ENCODE peak calls at places on chromosome 6, in six cellular contexts. Q is HCT116, S is SK-N-SH, Y is suprapubic skin, B is esophagus muscularis mucosa, E is sigmoid colon. T is an unnamed sample.

GRCh38 chr6:105815657-105816555 is 270.2 kb upstream of the PRDM1 start:
- DNase-seq in Y (no peak), Q (no peak), B (no peak), E (no peak), S (no peak), T (no peak)

GRCh38 chr6:57106990-57107389 is 17.0 kb downstream of the ZNF451 start:
- DNase-seq in E (no peak), B (no peak), S (no peak), Q (no peak), Y (no peak), T (no peak)

GRCh38 chr6:131669891-131670290 is 31.3 kb downstream of the OR2A4 start:
- DNase-seq in Y (no peak), B (no peak), Q (no peak), S (no peak), E (no peak), T (no peak)

GRCh38 chr6:73129653-73130443 is 95.4 kb downstream of the KHDC1L start:
- DNase-seq in Y (peak), B (peak), Q (peak), E (peak), S (peak), T (peak)

GRCh38 chr6:152026291-152026690 is 218.8 kb downstream of the ESR1 start:
- DNase-seq in Q (no peak), S (no peak), Y (no peak), E (no peak), B (no peak), T (no peak)

GRCh38 chr6:166112580-166112979 is 55.1 kb downstream of the TBXT start:
- DNase-seq in Q (no peak), S (no peak), E (no peak), Y (no peak), B (no peak), T (no peak)

GRCh38 chr6:71478834-71479541 is 190.4 kb downstream of the OGFRL1 start:
- DNase-seq in B (no peak), E (no peak), Y (no peak), S (no peak), Q (no peak), T (no peak)

GRCh38 chr6:56247654-56248122 is 308 bp upstream of the COL21A1 start:
- DNase-seq in Y (no peak), Q (no peak), B (no peak), S (no peak), E (no peak), T (no peak)

GRCh38 chr6:128305228-128305627 is 215.2 kb downstream of the PTPRK start:
- DNase-seq in Q (no peak), E (no peak), S (no peak), B (no peak), Y (no peak), T (no peak)

GRCh38 chr6:151075527-151075926 is 164.2 kb upstream of the AKAP12 start:
- DNase-seq in S (no peak), B (no peak), Y (no peak), E (no peak), Q (no peak), T (no peak)

GRCh38 chr6:31723980-31724691 is 963 bp downstream of the MPIG6B start:
- DNase-seq in S (no peak), E (no peak), Q (no peak), B (no peak), Y (no peak), T (no peak)

GRCh38 chr6:11263185-11263817 is 30.8 kb upstream of the NEDD9 start:
- DNase-seq in S (no peak), Q (no peak), Y (no peak), B (no peak), E (peak), T (peak)

GRCh38 chr6:28770732-28771131 is 153.1 kb downstream of the TRIM27 start:
- DNase-seq in Q (no peak), B (no peak), Y (no peak), S (no peak), E (no peak), T (no peak)
- H3K27ac ChIP-seq in Q (no peak), B (no peak), Y (no peak), S (no peak), E (no peak), T (no peak)

DNA sequence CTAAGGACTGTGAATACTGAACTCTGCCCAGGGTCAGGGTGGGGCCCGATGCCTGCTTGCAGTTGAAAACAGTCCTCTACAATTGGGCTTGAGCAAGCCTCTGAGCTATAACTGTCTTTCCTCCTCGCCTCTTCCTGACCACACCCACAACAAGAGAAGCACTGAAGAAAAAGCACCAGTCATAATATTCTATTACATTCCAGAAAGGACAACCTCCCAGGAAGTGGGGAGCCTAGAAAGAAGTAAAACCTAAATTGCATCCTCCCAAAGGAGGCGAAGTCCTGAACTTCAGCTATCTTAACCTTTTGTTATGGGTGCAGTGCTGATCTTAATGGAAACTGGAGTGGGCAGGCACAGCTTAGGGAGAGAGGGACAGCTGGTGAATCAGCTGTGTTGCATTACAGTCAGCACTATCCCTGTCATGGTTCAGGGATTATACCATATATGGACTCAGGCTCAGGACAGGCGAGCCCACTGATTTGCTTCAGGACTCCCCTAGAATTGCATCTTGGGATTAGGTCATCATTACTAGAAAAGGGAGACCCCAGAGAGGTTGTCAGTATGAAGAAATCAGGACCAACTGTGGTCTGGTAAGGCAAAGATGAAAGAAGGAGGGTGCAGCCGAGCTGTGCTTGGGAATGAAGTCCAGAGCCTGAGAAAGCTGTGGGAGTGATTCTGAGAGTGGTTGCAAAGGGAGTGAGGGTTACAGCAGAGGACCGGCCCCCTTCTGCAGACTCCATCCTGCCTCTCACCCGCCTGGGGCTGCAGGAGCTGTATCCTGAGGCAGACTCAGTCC is 18.3 kb upstream of the TRAM2 start:
- DNase-seq in Y (no peak), Q (no peak), B (no peak), E (no peak), S (peak), T (peak)
- TF ChIP-seq POLR2AphosphoS5 in Y (no peak), Q (no peak), B (peak), E (no peak), S (no peak), T (peak)

DNA sequence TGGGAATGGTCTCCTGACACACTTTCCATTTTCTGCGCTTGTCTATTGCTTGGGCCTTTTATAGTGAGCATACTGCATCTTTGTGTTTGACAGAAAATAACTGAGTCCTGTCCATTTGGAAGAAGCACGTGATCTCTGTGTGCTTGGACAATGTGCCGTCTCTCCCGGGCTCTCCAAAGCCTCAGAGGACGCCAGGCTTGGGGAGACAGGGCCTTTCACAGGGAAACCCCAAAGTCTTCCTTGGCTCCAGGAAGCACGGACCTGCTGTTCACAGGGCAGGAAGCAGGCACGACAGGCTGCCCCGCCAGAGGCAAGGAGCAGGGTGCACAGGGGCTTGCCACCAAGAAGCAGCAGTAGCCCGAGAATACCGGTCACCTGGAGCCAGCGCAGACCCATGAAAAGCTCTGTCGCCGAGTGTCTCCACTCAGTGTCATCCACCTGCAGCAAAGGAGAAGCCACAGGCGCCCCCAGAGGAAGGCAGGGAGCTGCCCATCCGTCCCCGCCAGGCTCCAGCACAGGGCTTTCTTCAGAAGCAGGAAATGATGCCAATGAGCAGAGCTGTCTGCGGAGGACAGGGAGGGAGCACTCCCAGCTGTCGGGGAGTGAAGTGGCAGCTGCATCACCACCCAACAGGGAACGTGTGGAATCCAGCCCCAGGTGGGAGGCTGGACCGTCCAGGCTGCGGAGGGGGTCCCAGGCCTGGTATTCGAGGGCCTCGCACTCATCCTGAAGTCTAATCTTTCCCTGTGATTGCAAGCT is 135.1 kb downstream of the AGPAT4 start:
- DNase-seq in Q (no peak), Y (no peak), B (peak), S (no peak), E (no peak), T (no peak)
- H3K27ac ChIP-seq in Q (no peak), Y (no peak), B (no peak), S (no peak), E (no peak), T (no peak)

DNA sequence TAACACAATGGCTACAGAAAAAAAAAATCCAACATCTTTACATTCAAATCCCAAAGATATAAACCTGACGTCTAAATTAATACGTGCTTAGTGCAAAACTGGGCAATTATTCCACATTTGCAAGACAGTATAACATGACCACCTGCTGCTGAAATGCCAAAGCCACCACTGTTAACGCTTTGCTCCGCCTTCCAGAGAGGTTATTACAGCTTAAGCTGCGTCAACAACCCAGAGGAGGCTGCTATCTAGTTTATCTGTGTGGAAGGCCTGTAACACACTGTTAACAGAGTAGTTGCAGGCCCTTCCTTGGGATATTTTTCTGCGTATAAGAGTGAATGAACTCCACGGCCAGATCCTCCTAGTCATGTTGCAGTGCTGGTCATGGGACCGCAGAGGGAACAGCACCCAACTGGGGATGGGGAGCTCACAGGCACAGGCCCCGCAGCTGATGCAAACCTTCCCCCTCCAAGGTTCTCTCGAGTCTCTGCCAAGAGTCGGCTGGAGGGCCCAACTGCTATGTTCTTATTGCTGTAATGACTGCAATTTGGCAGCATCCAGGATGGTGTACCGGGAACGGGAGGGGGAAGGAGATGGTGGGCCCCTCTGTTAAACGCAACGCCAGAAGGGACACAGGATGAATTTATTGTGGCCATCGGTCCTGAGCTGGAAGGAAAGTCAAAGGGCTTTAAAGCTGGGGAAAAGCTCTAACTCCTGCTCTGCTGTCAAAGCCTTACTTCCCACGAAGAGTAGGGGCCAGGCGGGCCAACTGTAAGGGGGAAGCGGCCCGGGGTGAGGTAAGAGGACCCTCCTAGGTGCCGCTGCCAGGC is 971 bp upstream of the NCOA7 start:
- DNase-seq in B (no peak), Y (no peak), S (peak), Q (no peak), E (peak), T (peak)
- TF ChIP-seq POLR2AphosphoS5 in B (peak), Y (no peak), S (no peak), Q (no peak), E (no peak), T (peak)

DNA sequence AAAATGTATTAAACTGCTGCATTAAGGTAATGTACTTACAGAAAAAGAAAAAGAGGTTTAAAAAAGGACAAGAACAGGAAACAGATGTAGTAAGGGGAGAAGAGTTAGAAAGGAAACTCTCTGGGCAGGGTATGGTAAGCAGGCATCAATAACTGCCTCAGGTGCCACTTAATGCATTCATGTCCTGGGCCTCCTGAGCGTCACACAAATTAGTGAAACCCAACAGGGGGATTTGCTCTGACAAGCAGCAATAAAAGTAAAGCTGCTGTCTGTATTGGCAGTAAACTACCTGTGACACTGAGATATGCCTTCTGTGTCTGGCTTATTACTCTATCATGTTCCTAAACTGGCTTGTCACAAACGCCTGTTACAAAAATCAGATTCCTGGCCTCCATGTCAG is 1.5 kb upstream of the EFHC1 start:
- DNase-seq in E (no peak), S (no peak), B (no peak), Q (no peak), Y (no peak), T (no peak)
- H3K27ac ChIP-seq in E (no peak), S (peak), B (no peak), Q (no peak), Y (no peak), T (no peak)

GRCh38 chr6:33808781-33809180 is 5.0 kb upstream of the MLN start:
- DNase-seq in Q (no peak), E (no peak), B (no peak), S (no peak), Y (no peak), T (no peak)
- TF ChIP-seq POLR2AphosphoS5 in Q (no peak), E (no peak), B (no peak), S (no peak), Y (no peak), T (no peak)

DNA sequence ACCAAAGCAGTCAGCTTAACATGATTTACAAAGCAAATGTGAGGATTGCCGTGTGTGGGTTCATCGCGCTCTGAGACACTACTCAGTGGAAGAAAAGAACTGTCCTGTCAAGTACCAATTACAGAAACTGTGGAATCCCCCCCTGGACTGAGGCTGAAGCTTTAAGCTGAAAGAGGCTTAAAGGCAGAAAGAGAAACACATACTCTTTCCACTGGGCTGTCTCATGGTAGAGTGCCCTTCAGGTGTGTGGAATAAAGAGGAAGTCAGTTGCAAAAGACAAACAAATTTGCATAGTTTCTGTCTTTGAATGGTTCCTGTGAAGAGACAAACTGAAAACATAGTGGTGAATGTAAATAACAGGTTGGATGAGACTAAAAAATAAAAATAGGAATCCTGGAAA is 560.4 kb upstream of the SYNCRIP start:
- DNase-seq in Y (no peak), E (no peak), S (no peak), Q (no peak), B (no peak), T (no peak)
- H3K27ac ChIP-seq in Y (no peak), E (no peak), S (no peak), Q (no peak), B (no peak), T (no peak)

T was measured in transverse colon.